ENCODE peak calls at places on chromosomes 13 and 19, in ten cellular contexts. F, W, U, Y, J, L, C, D, O and E are unnamed samples.

GRCh38 chr13:30526612-30527217 is 61.0 kb upstream of the HMGB1 start:
- DNase-seq in C (peak), W (peak), Y (peak), U (peak), L (peak), F (no peak), J (no peak), D (peak), O (no peak), E (peak)

GRCh38 chr13:27006519-27007161 is 165.0 kb downstream of the USP12 start:
- DNase-seq in Y (peak), C (no peak), J (no peak), U (no peak), W (peak), F (peak), L (no peak), D (peak), O (no peak), E (peak)

GRCh38 chr13:86464193-86464592 is 665.0 kb upstream of the SLITRK6 start:
- DNase-seq in J (no peak), W (no peak), O (peak), U (no peak), C (no peak), F (peak), D (no peak), L (no peak), Y (peak), E (no peak)

GRCh38 chr19:38726761-38727301 is 17.4 kb downstream of the CAPN12 start:
- DNase-seq in U (no peak), Y (no peak), O (no peak), F (no peak), D (no peak), L (no peak), W (no peak), J (no peak), C (peak), E (no peak)

GRCh38 chr19:5621945-5622464 is 571 bp downstream of the SAFB2 start:
- DNase-seq in Y (peak), D (peak), L (peak), J (peak), F (no peak), C (peak), U (peak), O (no peak), W (no peak), E (no peak)

GRCh38 chr13:34308725-34309124 is 490.8 kb downstream of the RFC3 start:
- DNase-seq in W (peak), Y (peak), J (no peak), U (no peak), L (no peak), O (peak), C (no peak), F (no peak), D (no peak), E (peak)

GRCh38 chr13:30982506-30982905 is 50.0 kb downstream of the TEX26 start:
- DNase-seq in U (no peak), O (no peak), L (no peak), W (no peak), Y (no peak), F (no peak), J (no peak), C (no peak), D (no peak), E (no peak)

GRCh38 chr19:6100284-6100915 is 9.9 kb downstream of the RFX2 start:
- DNase-seq in U (no peak), J (no peak), F (peak), D (peak), C (no peak), L (peak), W (no peak), O (no peak), Y (no peak), E (no peak)

GRCh38 chr19:55602104-55603001 is 2.3 kb downstream of the ZNF524 start:
- DNase-seq in F (no peak), C (no peak), W (no peak), J (no peak), D (no peak), U (no peak), L (peak), Y (no peak), O (no peak), E (no peak)

GRCh38 chr13:107466326-107466725 is 749.0 kb downstream of the LIG4 start:
- DNase-seq in J (no peak), C (no peak), D (no peak), U (no peak), L (no peak), W (peak), Y (peak), F (no peak), O (peak), E (peak)

GRCh38 chr13:52411629-52412028 is 5.7 kb upstream of the THSD1 start:
- DNase-seq in L (no peak), C (no peak), F (no peak), D (no peak), J (no peak), Y (peak), O (peak), U (no peak), W (peak), E (no peak)

GRCh38 chr19:35000647-35001501 is 751 bp downstream of the GRAMD1A start:
- DNase-seq in U (no peak), L (peak), J (peak), C (no peak), D (peak), W (peak), F (peak), Y (peak), O (peak), E (peak)

GRCh38 chr13:60335531-60335930 is 61.5 kb upstream of the TDRD3 start:
- DNase-seq in C (no peak), F (no peak), Y (peak), D (no peak), O (peak), W (peak), J (no peak), L (no peak), U (no peak), E (peak)

GRCh38 chr19:7866399-7867091 is 7.6 kb downstream of the PRR36 start:
- DNase-seq in O (no peak), W (no peak), C (no peak), F (no peak), Y (no peak), U (no peak), J (no peak), L (peak), D (no peak), E (no peak)

GRCh38 chr13:35649162-35649561 is 172.7 kb upstream of the MAB21L1 start:
- DNase-seq in J (no peak), W (peak), Y (peak), C (no peak), D (no peak), L (no peak), F (peak), U (no peak), O (peak), E (peak)

GRCh38 chr13:112545866-112546265 is 42.1 kb downstream of the TUBGCP3 start:
- DNase-seq in C (no peak), W (peak), F (no peak), Y (peak), J (no peak), L (no peak), O (peak), D (no peak), U (no peak), E (peak)

GRCh38 chr13:46116653-46117502 is 12.0 kb upstream of the CPB2 start:
- DNase-seq in C (no peak), W (no peak), U (no peak), O (no peak), J (no peak), F (no peak), Y (no peak), D (no peak), L (no peak), E (no peak)

GRCh38 chr13:113345486-113345885 is 18.4 kb downstream of the GRTP1 start:
- DNase-seq in D (no peak), U (no peak), O (no peak), J (peak), F (no peak), W (no peak), C (no peak), L (no peak), Y (no peak), E (no peak)

GRCh38 chr13:75363371-75363770 is 118.6 kb downstream of the TBC1D4 start:
- DNase-seq in W (no peak), F (no peak), Y (no peak), D (no peak), U (no peak), J (no peak), C (no peak), L (no peak), O (no peak), E (no peak)

GRCh38 chr13:28716511-28716910 is 2.3 kb downstream of the SLC46A3 start:
- DNase-seq in F (no peak), W (peak), J (peak), O (peak), Y (peak), D (no peak), L (no peak), U (peak), C (peak), E (peak)

GRCh38 chr19:39136225-39136940 is 10.8 kb downstream of the PAK4 start:
- DNase-seq in Y (no peak), F (no peak), J (no peak), D (no peak), L (no peak), O (no peak), U (no peak), W (no peak), C (no peak), E (no peak)

GRCh38 chr13:22040810-22041364 is 370.0 kb downstream of the FGF9 start:
- DNase-seq in L (no peak), D (no peak), U (no peak), W (no peak), F (no peak), Y (no peak), J (no peak), O (peak), C (no peak), E (no peak)

GRCh38 chr19:11446652-11447301 is 11.3 kb downstream of the PRKCSH start:
- DNase-seq in J (peak), F (peak), Y (peak), L (peak), W (no peak), U (peak), D (peak), O (no peak), C (no peak), E (peak)

GRCh38 chr19:16342002-16342715 is 17.5 kb downstream of the KLF2 start:
- DNase-seq in F (peak), U (peak), O (no peak), W (peak), D (no peak), Y (no peak), J (peak), L (no peak), C (no peak), E (peak)

GRCh38 chr13:113562085-113562749 is 22.3 kb upstream of the TFDP1 start:
- DNase-seq in C (peak), U (peak), F (peak), D (peak), L (peak), W (peak), J (peak), Y (peak), O (peak), E (peak)

GRCh38 chr19:6362351-6362801 is 1.0 kb downstream of the CLPP start:
- DNase-seq in O (no peak), J (no peak), U (no peak), F (no peak), Y (no peak), C (no peak), L (no peak), D (no peak), W (no peak), E (no peak)

GRCh38 chr19:13381827-13382632 is 124.2 kb downstream of the CACNA1A start:
- DNase-seq in C (no peak), W (no peak), F (no peak), J (no peak), Y (no peak), O (no peak), L (no peak), D (no peak), U (no peak), E (no peak)

GRCh38 chr13:78241278-78241919 is 322.8 kb upstream of the EDNRB start:
- DNase-seq in L (no peak), D (peak), W (peak), Y (peak), F (peak), J (no peak), C (no peak), O (peak), U (no peak), E (peak)

GRCh38 chr13:51153527-51153926 is 42.5 kb upstream of the C13orf42 start:
- DNase-seq in W (peak), L (no peak), D (no peak), U (no peak), Y (no peak), C (no peak), F (no peak), J (no peak), O (no peak), E (no peak)

GRCh38 chr19:2454962-2455409 is 1.8 kb downstream of the LMNB2 start:
- DNase-seq in O (no peak), W (no peak), C (no peak), F (no peak), J (no peak), Y (no peak), L (no peak), U (no peak), D (no peak), E (no peak)

GRCh38 chr19:10227215-10227971 is 3.7 kb downstream of the S1PR2 start:
- DNase-seq in O (no peak), L (peak), W (no peak), F (no peak), D (no peak), C (peak), J (peak), Y (peak), U (no peak), E (peak)

GRCh38 chr19:40677156-40677555 is 13.3 kb downstream of the NUMBL start:
- DNase-seq in C (no peak), Y (no peak), O (no peak), L (no peak), W (no peak), D (no peak), F (no peak), J (no peak), U (no peak), E (no peak)

GRCh38 chr13:97121894-97122293 is 100.2 kb upstream of the MBNL2 start:
- DNase-seq in L (no peak), F (no peak), J (no peak), W (peak), Y (no peak), O (peak), C (no peak), D (no peak), U (no peak), E (peak)
- H3K4me3 ChIP-seq in L (no peak), F (no peak), J (no peak), W (no peak), Y (no peak), O (no peak), C (no peak), D (no peak), U (no peak), E (no peak)

GRCh38 chr19:3555653-3556422 is 1.5 kb downstream of the MFSD12 start:
- DNase-seq in L (no peak), W (no peak), C (no peak), D (no peak), U (no peak), O (no peak), J (no peak), F (no peak), Y (no peak), E (no peak)

GRCh38 chr19:3551808-3552095 is 5.6 kb downstream of the MFSD12 start:
- DNase-seq in J (no peak), C (no peak), O (no peak), U (no peak), F (no peak), W (no peak), L (no peak), Y (no peak), D (no peak), E (no peak)

GRCh38 chr19:3556423-3556977 is 886 bp downstream of the MFSD12 start:
- DNase-seq in D (no peak), U (no peak), C (no peak), J (no peak), W (no peak), Y (no peak), F (no peak), O (no peak), L (no peak), E (no peak)

GRCh38 chr19:3556978-3557460 is 367 bp downstream of the MFSD12 start:
- DNase-seq in J (no peak), Y (peak), F (peak), W (peak), U (no peak), C (no peak), D (no peak), O (peak), L (peak), E (peak)

DNA sequence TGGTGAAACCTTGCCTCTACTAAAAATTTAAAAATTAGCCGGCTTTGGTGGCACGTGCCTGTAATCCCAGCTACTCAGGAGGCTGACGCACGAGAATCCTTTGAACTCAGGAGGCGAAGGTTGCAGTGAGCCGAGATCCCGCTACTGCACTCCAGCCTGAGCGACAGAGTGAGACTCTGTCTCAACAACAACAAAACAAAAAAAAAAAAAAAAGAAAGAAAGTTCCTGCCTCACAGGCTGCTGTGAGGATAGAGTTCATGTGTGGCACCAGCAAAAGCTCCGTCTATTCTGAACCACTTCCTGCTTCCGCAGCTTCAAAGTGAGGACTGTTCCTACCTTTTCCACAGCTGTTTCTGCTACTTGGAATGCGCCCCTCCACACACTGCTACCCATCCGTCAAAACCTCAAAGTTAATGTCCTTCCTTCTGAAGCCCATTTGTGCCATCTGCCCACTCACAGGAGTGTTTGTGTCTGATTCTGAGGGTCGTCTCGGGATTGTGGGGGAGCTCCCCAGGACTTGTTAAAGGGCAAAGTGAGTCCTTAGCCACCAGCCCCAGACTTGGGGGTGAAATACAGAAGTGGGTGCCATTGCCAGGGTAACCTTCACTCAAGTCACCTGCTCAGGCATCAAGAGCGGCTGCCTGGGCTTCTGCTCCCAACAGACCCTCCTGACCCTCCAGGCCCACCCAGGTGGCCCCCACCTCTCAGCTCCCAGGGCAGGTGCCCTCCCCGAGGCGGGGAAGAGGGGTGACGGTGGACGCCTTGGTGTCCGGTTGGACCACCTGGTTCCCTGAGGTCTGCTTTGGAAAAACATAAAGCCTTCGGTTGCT is 2.9 kb downstream of the MFSD12 start:
- DNase-seq in W (no peak), F (no peak), O (no peak), J (no peak), Y (no peak), D (no peak), C (no peak), U (no peak), L (no peak), E (no peak)
- H3K4me3 ChIP-seq in W (no peak), F (no peak), O (no peak), J (no peak), Y (no peak), D (no peak), C (no peak), U (no peak), L (peak), E (no peak)

DNA sequence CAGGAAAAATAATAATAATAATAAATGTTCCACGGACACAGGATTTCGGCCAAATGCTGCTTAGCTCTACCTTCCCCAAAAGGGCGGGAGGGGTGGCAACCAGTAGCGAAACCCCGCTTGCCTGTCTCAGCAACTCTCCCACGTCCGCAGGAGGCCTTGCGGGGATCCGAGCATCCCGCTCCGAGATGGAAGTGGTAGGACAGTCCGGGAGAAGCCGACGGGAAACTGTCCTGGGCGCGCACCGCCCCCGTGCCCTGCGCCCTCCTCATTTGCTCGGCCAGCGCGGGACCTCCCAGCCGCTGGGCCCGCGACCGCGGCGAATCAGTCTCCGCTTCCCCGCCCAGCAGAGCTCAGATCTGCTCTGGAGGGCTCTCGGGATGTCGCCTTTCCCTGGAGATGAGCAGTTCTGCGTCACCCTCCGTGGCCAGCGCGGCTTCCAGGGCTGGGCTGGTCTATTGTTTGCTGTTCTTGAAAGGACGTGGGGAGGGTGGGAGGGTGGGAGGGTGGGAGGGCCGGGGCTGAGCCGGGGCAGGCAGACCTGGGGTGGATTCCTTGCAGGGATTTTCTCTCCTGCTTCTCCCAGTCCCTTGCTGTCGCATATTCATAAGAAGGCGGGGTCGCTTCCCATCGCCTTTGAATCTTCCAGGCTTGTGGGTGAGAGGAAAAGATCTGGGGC is 48.8 kb upstream of the PABPC3 start:
- DNase-seq in D (no peak), F (no peak), J (no peak), W (peak), U (no peak), O (peak), Y (peak), C (no peak), L (no peak), E (peak)
- H3K4me3 ChIP-seq in D (no peak), F (no peak), J (peak), W (peak), U (peak), O (no peak), Y (peak), C (no peak), L (no peak), E (peak)

GRCh38 chr13:91571681-91572080 is 173.3 kb downstream of the GPC5 start:
- DNase-seq in F (no peak), J (no peak), W (no peak), U (no peak), D (no peak), Y (no peak), C (no peak), L (no peak), O (no peak), E (no peak)
- H3K4me3 ChIP-seq in F (no peak), J (no peak), W (no peak), U (no peak), D (no peak), Y (no peak), C (no peak), L (no peak), O (no peak), E (no peak)

GRCh38 chr19:18684642-18684993 is 1.1 kb downstream of the CRTC1 start:
- DNase-seq in L (no peak), J (no peak), F (no peak), D (no peak), U (no peak), C (no peak), W (no peak), Y (no peak), O (no peak), E (no peak)
- H3K4me3 ChIP-seq in L (peak), J (no peak), F (no peak), D (peak), U (no peak), C (no peak), W (no peak), Y (no peak), O (no peak), E (no peak)